ENCODE peak calls at places on chromosomes 3 and 15, in eight cellular contexts. A is OCI-LY7, O is tibial artery, P is transverse colon, D is mucosa of descending colon, F is gastrocnemius medialis, V is ovary, X is prostate gland. C is an unnamed sample.

GRCh38 chr3:27681249-27681748 is 40.8 kb downstream of the EOMES start:
- DNase-seq in A (peak), O (no peak), P (no peak), D (no peak), F (no peak), V (no peak), X (peak), C (peak)

GRCh38 chr3:170420307-170420821 is 1.7 kb downstream of the CLDN11 start:
- DNase-seq in A (no peak), O (no peak), P (no peak), D (no peak), F (no peak), V (peak), X (no peak), C (no peak)

GRCh38 chr15:77650285-77650684 is 17.6 kb upstream of the LINGO1 start:
- DNase-seq in A (peak), O (no peak), P (no peak), D (no peak), F (no peak), V (no peak), X (no peak), C (no peak)

GRCh38 chr3:185961675-185962232 is 23.9 kb upstream of the TRA2B start:
- DNase-seq in A (no peak), O (no peak), P (no peak), D (no peak), F (no peak), V (no peak), X (no peak), C (no peak)

GRCh38 chr15:70439304-70439877 is 324.0 kb downstream of the UACA start:
- DNase-seq in A (no peak), O (peak), P (no peak), D (no peak), F (no peak), V (no peak), X (no peak), C (no peak)

GRCh38 chr15:78156653-78157052 is 7.5 kb downstream of the IDH3A start:
- DNase-seq in A (no peak), O (no peak), P (no peak), D (no peak), F (no peak), V (no peak), X (no peak), C (no peak)

GRCh38 chr15:74615313-74616019 is at the start of gene CLK3:
- DNase-seq in A (peak), O (peak), P (peak), D (peak), F (peak), V (peak), X (peak), C (peak)

GRCh38 chr3:48561045-48561736 is 2.4 kb downstream of the UCN2 start:
- DNase-seq in A (peak), O (peak), P (peak), D (peak), F (no peak), V (peak), X (no peak), C (no peak)

GRCh38 chr3:155664922-155665695 is 79.8 kb downstream of the PLCH1 start:
- DNase-seq in A (no peak), O (peak), P (peak), D (no peak), F (peak), V (peak), X (peak), C (peak)

GRCh38 chr15:71779073-71779797 is 31.1 kb upstream of the NR2E3 start:
- DNase-seq in A (no peak), O (no peak), P (no peak), D (no peak), F (no peak), V (no peak), X (no peak), C (no peak)

GRCh38 chr3:57942872-57943283 is 65.3 kb upstream of the FLNB start:
- DNase-seq in A (no peak), O (peak), P (peak), D (no peak), F (peak), V (no peak), X (peak), C (no peak)

GRCh38 chr15:57676578-57676977 is 29.9 kb upstream of the POLR2M start:
- DNase-seq in A (no peak), O (no peak), P (no peak), D (no peak), F (no peak), V (no peak), X (no peak), C (no peak)

GRCh38 chr3:172057059-172057458 is 17.7 kb downstream of the FNDC3B start:
- DNase-seq in A (peak), O (no peak), P (no peak), D (no peak), F (no peak), V (no peak), X (no peak), C (no peak)

DNA sequence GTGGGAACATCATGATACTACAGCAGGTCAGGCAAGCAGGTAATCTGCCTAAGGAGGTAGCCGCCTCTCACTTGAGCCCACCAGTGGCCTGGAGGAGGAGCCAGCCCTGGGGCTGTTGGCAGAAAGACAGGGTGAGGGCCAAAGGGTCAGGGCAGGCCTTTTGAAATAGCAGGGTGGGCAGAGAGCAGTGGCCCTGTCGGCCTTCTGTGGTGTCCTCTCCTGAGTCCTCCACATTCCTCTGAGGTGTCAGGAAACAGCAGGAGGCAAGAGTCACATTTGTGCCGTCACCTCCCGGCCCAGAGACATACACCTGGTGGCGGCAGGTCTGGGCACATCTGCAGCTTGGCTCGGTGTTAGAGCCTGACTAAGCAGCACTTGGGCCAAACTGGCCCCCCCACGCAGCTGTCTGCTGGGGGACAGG is 3.9 kb upstream of the BNC1 start:
- DNase-seq in A (no peak), O (no peak), P (no peak), D (no peak), F (no peak), V (no peak), X (peak), C (no peak)
- TF ChIP-seq CTCF in A (no peak), O (no peak), P (no peak), D (no peak), F (no peak), V (no peak), X (no peak), C (no peak)

GRCh38 chr15:91051248-91051647 is 28.9 kb upstream of the VPS33B start:
- DNase-seq in A (no peak), O (no peak), P (no peak), D (no peak), F (no peak), V (no peak), X (no peak), C (no peak)

GRCh38 chr15:91054791-91055190 is 32.4 kb upstream of the VPS33B start:
- DNase-seq in A (no peak), O (no peak), P (no peak), D (no peak), F (no peak), V (no peak), X (no peak), C (no peak)

GRCh38 chr15:91049378-91050127 is 27.2 kb upstream of the VPS33B start:
- DNase-seq in A (peak), O (no peak), P (peak), D (no peak), F (peak), V (peak), X (peak), C (no peak)

GRCh38 chr15:91047545-91048199 is 25.3 kb upstream of the VPS33B start:
- DNase-seq in A (peak), O (no peak), P (no peak), D (no peak), F (no peak), V (no peak), X (no peak), C (no peak)

DNA sequence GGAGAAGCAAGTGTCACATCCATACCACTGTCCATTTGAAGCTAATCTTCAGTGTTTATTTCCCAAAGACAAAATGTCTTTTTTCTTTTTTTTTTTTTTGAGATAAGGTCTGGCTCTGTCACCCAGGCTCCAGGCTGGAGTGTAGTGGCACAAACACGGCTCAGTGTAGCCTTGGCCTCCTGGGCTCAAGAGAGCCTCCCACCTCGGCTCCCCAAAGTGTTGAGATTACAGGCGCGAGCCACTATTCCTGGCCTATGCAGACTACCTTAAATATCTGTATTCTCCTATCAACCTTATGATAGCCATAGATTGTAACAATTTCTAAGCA is 27.7 kb upstream of the VPS33B start:
- DNase-seq in A (no peak), O (no peak), P (no peak), D (no peak), F (no peak), V (no peak), X (no peak), C (no peak)
- H3K4me3 ChIP-seq in A (no peak), O (no peak), P (no peak), D (no peak), F (no peak), V (no peak), X (no peak), C (no peak)

GRCh38 chr3:13345772-13346171 is 74.3 kb downstream of the NUP210 start:
- DNase-seq in A (no peak), O (no peak), P (no peak), D (no peak), F (no peak), V (no peak), X (no peak), C (no peak)

GRCh38 chr3:13348100-13348499 is 72.0 kb downstream of the NUP210 start:
- DNase-seq in A (no peak), O (no peak), P (no peak), D (no peak), F (no peak), V (no peak), X (no peak), C (no peak)

GRCh38 chr3:13347390-13347966 is 72.6 kb downstream of the NUP210 start:
- DNase-seq in A (no peak), O (no peak), P (no peak), D (no peak), F (no peak), V (no peak), X (no peak), C (no peak)

GRCh38 chr3:13345284-13345683 is 74.8 kb downstream of the NUP210 start:
- DNase-seq in A (no peak), O (no peak), P (no peak), D (no peak), F (no peak), V (no peak), X (no peak), C (no peak)

DNA sequence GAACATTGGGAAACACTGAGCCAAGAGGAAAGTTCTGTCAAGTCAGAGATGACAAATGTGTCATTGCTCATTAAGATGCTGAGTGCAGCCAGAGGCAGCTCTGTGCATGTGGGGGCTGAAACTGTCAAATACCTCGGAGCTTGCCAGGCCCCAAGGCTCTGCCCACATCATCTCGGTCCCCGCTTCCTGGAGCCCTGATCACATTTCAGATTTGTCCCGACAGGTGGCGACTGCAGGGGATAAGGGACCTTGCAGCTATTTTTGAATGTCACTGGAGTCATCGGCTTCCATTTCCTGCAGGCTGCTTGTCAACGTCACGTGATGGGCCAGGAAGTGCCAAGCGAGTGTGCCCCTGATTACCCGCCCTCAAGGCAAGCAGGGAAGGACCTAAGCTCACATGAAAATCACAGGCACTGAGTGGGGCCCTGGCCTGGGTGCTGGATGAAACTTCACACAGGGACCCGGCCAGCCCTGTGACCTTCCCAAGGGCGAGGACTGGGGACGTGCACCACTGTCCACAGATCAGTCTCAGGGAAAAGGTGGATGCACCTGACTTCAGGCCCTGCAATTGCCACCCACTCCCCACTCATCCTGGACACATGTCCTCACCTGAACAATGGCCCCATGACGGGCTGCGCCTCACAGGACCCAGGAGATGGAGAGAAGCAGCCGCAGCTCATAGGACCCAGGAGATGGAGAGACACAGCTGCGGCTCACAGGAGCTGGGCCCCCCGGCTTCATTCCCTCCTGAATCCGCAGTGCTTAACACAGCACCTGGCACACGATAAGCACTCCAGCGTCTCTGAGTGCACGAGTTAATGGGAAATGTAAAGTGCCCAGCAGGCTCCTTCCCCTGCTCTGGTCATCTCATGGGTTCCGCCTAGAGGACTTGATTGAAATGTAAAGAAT is 73.4 kb downstream of the NUP210 start:
- DNase-seq in A (no peak), O (no peak), P (peak), D (no peak), F (peak), V (no peak), X (no peak), C (no peak)
- TF ChIP-seq CTCF in A (no peak), O (no peak), P (no peak), D (no peak), F (no peak), V (no peak), X (no peak), C (no peak)

GRCh38 chr3:72336821-72337479 is 511.3 kb downstream of the SHQ1 start:
- DNase-seq in A (no peak), O (peak), P (peak), D (peak), F (peak), V (peak), X (peak), C (no peak)

GRCh38 chr3:72334681-72335457 is 513.4 kb downstream of the SHQ1 start:
- DNase-seq in A (no peak), O (peak), P (no peak), D (no peak), F (no peak), V (no peak), X (no peak), C (no peak)

GRCh38 chr3:72335458-72336050 is 512.7 kb downstream of the SHQ1 start:
- DNase-seq in A (no peak), O (no peak), P (no peak), D (no peak), F (no peak), V (no peak), X (no peak), C (no peak)

GRCh38 chr3:72337480-72337855 is 510.8 kb downstream of the SHQ1 start:
- DNase-seq in A (no peak), O (peak), P (no peak), D (no peak), F (no peak), V (no peak), X (no peak), C (no peak)

GRCh38 chr3:72336114-72336651 is 512.1 kb downstream of the SHQ1 start:
- DNase-seq in A (no peak), O (peak), P (no peak), D (no peak), F (no peak), V (no peak), X (no peak), C (no peak)
- H3K4me3 ChIP-seq in A (no peak), O (no peak), P (no peak), D (no peak), F (no peak), V (no peak), X (no peak), C (no peak)

GRCh38 chr3:94098487-94098886 is 35.6 kb downstream of the NSUN3 start:
- DNase-seq in A (no peak), O (no peak), P (no peak), D (no peak), F (no peak), V (no peak), X (no peak), C (no peak)
- TF ChIP-seq CTCF in A (no peak), O (no peak), P (no peak), D (no peak), F (no peak), V (no peak), X (no peak), C (no peak)

GRCh38 chr3:9602620-9603019 is 46.7 kb upstream of the MTMR14 start:
- DNase-seq in A (no peak), O (no peak), P (no peak), D (no peak), F (no peak), V (no peak), X (no peak), C (no peak)

GRCh38 chr3:9598783-9599387 is 45.3 kb upstream of the LHFPL4 start:
- DNase-seq in A (no peak), O (no peak), P (no peak), D (no peak), F (no peak), V (no peak), X (no peak), C (no peak)

GRCh38 chr3:9595877-9596276 is 42.3 kb upstream of the LHFPL4 start:
- DNase-seq in A (no peak), O (no peak), P (peak), D (no peak), F (no peak), V (no peak), X (no peak), C (no peak)

GRCh38 chr3:9606108-9606507 is 43.2 kb upstream of the MTMR14 start:
- DNase-seq in A (no peak), O (no peak), P (no peak), D (no peak), F (no peak), V (no peak), X (no peak), C (no peak)

GRCh38 chr3:9600597-9600996 is 47.0 kb upstream of the LHFPL4 start:
- DNase-seq in A (no peak), O (no peak), P (peak), D (peak), F (no peak), V (peak), X (no peak), C (no peak)
- H3K4me3 ChIP-seq in A (no peak), O (peak), P (no peak), D (no peak), F (peak), V (peak), X (peak), C (no peak)

GRCh38 chr3:179321585-179322322 is 1.1 kb upstream of the ZNF639 start:
- DNase-seq in A (peak), O (no peak), P (peak), D (no peak), F (no peak), V (no peak), X (no peak), C (no peak)

GRCh38 chr3:179324270-179324754 is 1.5 kb downstream of the ZNF639 start:
- DNase-seq in A (peak), O (no peak), P (no peak), D (no peak), F (no peak), V (no peak), X (no peak), C (no peak)

GRCh38 chr3:179322481-179323196 is at the start of gene ZNF639:
- DNase-seq in A (peak), O (peak), P (peak), D (peak), F (peak), V (peak), X (peak), C (no peak)

GRCh38 chr3:179318876-179319275 is 4.0 kb upstream of the ZNF639 start:
- DNase-seq in A (no peak), O (no peak), P (no peak), D (no peak), F (no peak), V (no peak), X (no peak), C (no peak)

GRCh38 chr3:179323197-179323901 is 518 bp downstream of the ZNF639 start:
- DNase-seq in A (peak), O (peak), P (peak), D (peak), F (peak), V (peak), X (peak), C (no peak)
- TF ChIP-seq CTCF in A (no peak), O (no peak), P (no peak), D (no peak), F (no peak), V (no peak), X (no peak), C (no peak)

GRCh38 chr3:144915202-144915601 is 943.6 kb downstream of the DIPK2A start:
- DNase-seq in A (no peak), O (no peak), P (no peak), D (no peak), F (no peak), V (no peak), X (no peak), C (no peak)
- H3K4me3 ChIP-seq in A (no peak), O (no peak), P (no peak), D (no peak), F (no peak), V (no peak), X (no peak), C (no peak)

GRCh38 chr15:98763179-98763578 is 114.8 kb downstream of the IGF1R start:
- DNase-seq in A (no peak), O (no peak), P (no peak), D (no peak), F (no peak), V (no peak), X (no peak), C (no peak)
- TF ChIP-seq CTCF in A (no peak), O (no peak), P (no peak), D (no peak), F (no peak), V (no peak), X (no peak), C (no peak)